ENCODE peak calls at places on chromosomes 3 and 15, in nine cellular contexts. I, A, J, P, M, E, Q, O and B are unnamed samples.

GRCh38 chr15:75542386-75542797 is 36.7 kb downstream of the PTPN9 start:
- DNase-seq in I (no peak), A (no peak), J (no peak), P (no peak), M (no peak), E (no peak), Q (no peak), O (no peak), B (no peak)

GRCh38 chr3:109072208-109072607 is 45.7 kb downstream of the MORC1 start:
- DNase-seq in I (no peak), A (no peak), J (no peak), P (no peak), M (no peak), E (peak; percentile 66), Q (no peak), O (no peak), B (no peak)

GRCh38 chr15:62879770-62880169 is 162.8 kb upstream of the TPM1 start:
- DNase-seq in I (no peak), A (no peak), J (no peak), P (no peak), M (no peak), E (no peak), Q (no peak), O (no peak), B (no peak)

GRCh38 chr3:15206662-15207576 is 873 bp downstream of the CAPN7 start:
- DNase-seq in I (no peak), A (peak; percentile 20), J (peak; percentile 56), P (peak; percentile 29), M (no peak), E (peak; percentile 81), Q (no peak), O (no peak), B (peak; percentile 18)

GRCh38 chr3:172142074-172143059 is 103.0 kb downstream of the FNDC3B start:
- DNase-seq in I (no peak), A (peak; percentile 77), J (peak; percentile 89), P (peak; percentile 88), M (no peak), E (no peak), Q (no peak), O (no peak), B (no peak)

GRCh38 chr3:21013566-21013965 is 737.4 kb downstream of the ZNF385D start:
- DNase-seq in I (no peak), A (no peak), J (no peak), P (peak; percentile 4), M (no peak), E (no peak), Q (no peak), O (no peak), B (no peak)

GRCh38 chr3:4464579-4464978 is 2.5 kb downstream of the SUMF1 start:
- DNase-seq in I (no peak), A (no peak), J (no peak), P (no peak), M (no peak), E (no peak), Q (no peak), O (no peak), B (no peak)

GRCh38 chr3:124207077-124207476 is 215.2 kb upstream of the ROPN1 start:
- DNase-seq in I (no peak), A (no peak), J (no peak), P (no peak), M (no peak), E (no peak), Q (no peak), O (no peak), B (no peak)

GRCh38 chr3:127014536-127015281 is 31.8 kb downstream of the PLXNA1 start:
- DNase-seq in I (no peak), A (no peak), J (no peak), P (no peak), M (no peak), E (no peak), Q (no peak), O (no peak), B (no peak)

GRCh38 chr3:13037458-13038117 is 35.6 kb downstream of the IQSEC1 start:
- DNase-seq in I (no peak), A (peak; percentile 12), J (no peak), P (no peak), M (no peak), E (no peak), Q (no peak), O (no peak), B (no peak)

GRCh38 chr15:74725845-74726773 is 781 bp upstream of the CYP1A1 start:
- DNase-seq in I (no peak), A (no peak), J (peak; percentile 32), P (no peak), M (no peak), E (peak; percentile 88), Q (no peak), O (peak; percentile 31), B (peak; percentile 76)

GRCh38 chr3:159814161-159814560 is 174.5 kb upstream of the IL12A start:
- DNase-seq in I (no peak), A (no peak), J (peak; percentile 77), P (peak; percentile 74), M (no peak), E (no peak), Q (no peak), O (no peak), B (no peak)

GRCh38 chr15:89768071-89768500 is 8.0 kb upstream of the MESP2 start:
- DNase-seq in I (no peak), A (peak; percentile 69), J (peak; percentile 50), P (no peak), M (no peak), E (no peak), Q (peak; percentile 34), O (no peak), B (peak; percentile 64)

GRCh38 chr3:190443257-190443656 is 6.4 kb downstream of the TMEM207 start:
- DNase-seq in I (no peak), A (no peak), J (peak; percentile 25), P (peak; percentile 13), M (no peak), E (no peak), Q (no peak), O (no peak), B (no peak)

GRCh38 chr3:79032686-79033318 is 735.0 kb downstream of the ROBO1 start:
- DNase-seq in I (no peak), A (no peak), J (peak; percentile 69), P (peak; percentile 67), M (peak; percentile 34), E (no peak), Q (no peak), O (no peak), B (no peak)

GRCh38 chr3:111692593-111693552 is 97.7 kb upstream of the ZBED2 start:
- DNase-seq in I (no peak), A (no peak), J (no peak), P (no peak), M (no peak), E (no peak), Q (no peak), O (no peak), B (no peak)

GRCh38 chr3:112811917-112812660 is 34.6 kb downstream of the CD200R1L start:
- DNase-seq in I (no peak), A (no peak), J (no peak), P (no peak), M (no peak), E (no peak), Q (no peak), O (no peak), B (no peak)

GRCh38 chr15:92667291-92667904 is 11.8 kb upstream of the FAM174B start:
- DNase-seq in I (no peak), A (no peak), J (no peak), P (no peak), M (no peak), E (no peak), Q (no peak), O (no peak), B (no peak)